ENCODE peak calls at places on chromosomes 11 and 22, in eight cellular contexts. Z is esophagus squamous epithelium, N is body of pancreas, R is cardiac muscle cell, L is kidney epithelial cell, C is transverse colon, I is left lung, V is psoas muscle. F is an unnamed sample.
A peak's percentile ranks its signal among the peaks of the same experiment; 100 is the strongest.

GRCh38 chr11:45599161-45599943 is 66.1 kb downstream of the CHST1 start:
- DNase-seq in Z (no peak), N (no peak), R (no peak), L (no peak), C (no peak), I (no peak), V (no peak), F (no peak)

GRCh38 chr22:23791737-23792645 is 5.2 kb downstream of the SMARCB1 start:
- DNase-seq in Z (no peak), N (no peak), R (no peak), L (no peak), C (no peak), I (no peak), V (no peak), F (no peak)

GRCh38 chr11:93330446-93330984 is at the start of gene DEUP1:
- DNase-seq in Z (no peak), N (peak; percentile 78), R (peak; percentile 70), L (no peak), C (peak; percentile 53), I (peak; percentile 87), V (peak; percentile 52), F (peak; percentile 85)

GRCh38 chr11:87473174-87473573 is 435.4 kb downstream of the TMEM135 start:
- DNase-seq in Z (no peak), N (no peak), R (no peak), L (peak; percentile 86), C (no peak), I (no peak), V (no peak), F (peak; percentile 23)

GRCh38 chr11:125692887-125693286 is 12.2 kb upstream of the ACRV1 start:
- DNase-seq in Z (no peak), N (no peak), R (no peak), L (no peak), C (no peak), I (no peak), V (no peak), F (no peak)

GRCh38 chr11:46003647-46004046 is 81.2 kb downstream of the LARGE2 start:
- DNase-seq in Z (no peak), N (no peak), R (no peak), L (no peak), C (no peak), I (no peak), V (no peak), F (no peak)

GRCh38 chr11:97722065-97722464 is 1298.7 kb upstream of the CNTN5 start:
- DNase-seq in Z (no peak), N (no peak), R (no peak), L (peak; percentile 97), C (no peak), I (no peak), V (no peak), F (peak; percentile 62)

GRCh38 chr11:109378049-109378448 is 43.9 kb upstream of the C11orf87 start:
- DNase-seq in Z (no peak), N (no peak), R (no peak), L (no peak), C (no peak), I (no peak), V (no peak), F (no peak)

GRCh38 chr11:103586756-103587155 is 449.7 kb upstream of the DDI1 start:
- DNase-seq in Z (no peak), N (no peak), R (no peak), L (no peak), C (no peak), I (no peak), V (no peak), F (no peak)

GRCh38 chr11:76048763-76049162 is 157.5 kb downstream of the WNT11 start:
- DNase-seq in Z (no peak), N (peak; percentile 62), R (no peak), L (no peak), C (no peak), I (no peak), V (no peak), F (peak; percentile 47)

GRCh38 chr22:41382098-41382578 is 396 bp downstream of the TEF start:
- DNase-seq in Z (peak; percentile 44), N (peak; percentile 66), R (peak; percentile 81), L (no peak), C (peak; percentile 74), I (peak; percentile 88), V (peak; percentile 89), F (peak; percentile 83)

GRCh38 chr11:13114566-13115465 is 105.7 kb downstream of the RASSF10 start:
- DNase-seq in Z (no peak), N (peak; percentile 30), R (peak; percentile 49), L (no peak), C (peak; percentile 26), I (no peak), V (no peak), F (peak; percentile 81)

GRCh38 chr11:14793546-14793945 is 98.5 kb downstream of the CYP2R1 start:
- DNase-seq in Z (no peak), N (no peak), R (no peak), L (no peak), C (no peak), I (no peak), V (no peak), F (no peak)

GRCh38 chr11:28343304-28344233 is 235.4 kb downstream of the METTL15 start:
- DNase-seq in Z (no peak), N (no peak), R (no peak), L (peak; percentile 23), C (no peak), I (no peak), V (no peak), F (peak; percentile 15)

GRCh38 chr11:118912742-118913410 is 12.8 kb downstream of the BCL9L start:
- DNase-seq in Z (no peak), N (no peak), R (no peak), L (no peak), C (peak; percentile 62), I (peak; percentile 72), V (peak; percentile 61), F (peak; percentile 49)

GRCh38 chr11:101835465-101836063 is 79.2 kb upstream of the CEP126 start:
- DNase-seq in Z (no peak), N (no peak), R (no peak), L (no peak), C (no peak), I (no peak), V (no peak), F (no peak)

GRCh38 chr22:34111210-34111824 is 191.0 kb upstream of the LARGE1 start:
- DNase-seq in Z (no peak), N (peak; percentile 30), R (peak; percentile 55), L (no peak), C (peak; percentile 12), I (no peak), V (no peak), F (peak; percentile 71)

DNA sequence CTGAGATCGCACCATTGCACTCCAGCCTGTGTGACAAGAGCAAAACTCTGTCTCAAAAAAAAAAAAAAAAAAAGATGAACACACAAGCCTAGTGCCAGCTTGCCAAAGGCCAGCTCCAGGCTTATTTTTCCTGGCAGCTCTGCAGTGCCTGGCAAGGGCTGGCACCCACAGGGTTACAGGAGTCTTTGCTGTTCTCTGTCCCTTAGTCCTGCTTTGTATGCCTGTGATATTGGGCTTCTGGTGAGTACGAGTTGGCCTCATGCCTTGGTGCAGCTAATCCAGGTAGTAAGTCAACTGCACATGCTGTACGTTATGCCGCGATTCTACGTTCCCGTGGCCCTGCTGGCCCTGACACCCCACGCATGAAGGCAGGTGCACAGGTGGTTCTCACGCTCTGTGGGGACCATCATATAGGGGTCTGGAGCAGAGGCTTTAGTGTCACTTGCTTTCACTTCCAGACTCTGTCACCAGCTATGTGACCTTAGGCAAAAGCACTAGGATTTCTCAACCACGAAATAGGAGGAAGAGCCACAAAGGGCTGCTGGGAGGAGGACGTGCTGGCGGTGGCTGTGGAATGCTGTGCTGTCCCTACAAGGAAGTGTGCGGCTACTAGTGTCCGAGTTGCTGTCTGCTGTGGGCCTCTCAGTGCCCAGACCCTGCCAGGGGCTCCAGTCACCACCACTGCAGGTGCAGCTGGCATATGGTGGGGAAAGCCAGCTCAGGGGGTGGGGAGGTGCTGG is 21.4 kb upstream of the RASL10A start:
- DNase-seq in Z (no peak), N (no peak), R (no peak), L (no peak), C (no peak), I (peak; percentile 51), V (peak; percentile 88), F (no peak)
- H3K36me3 ChIP-seq in Z (peaks cover 58% of the 10 kb centered on the region), N (peaks cover 8% of the 10 kb centered on the region), R (peaks cover 31% of the 10 kb centered on the region), L (peaks cover 8% of the 10 kb centered on the region), C (peaks cover 46% of the 10 kb centered on the region), I (no peaks in the 10 kb centered on the region), V (peaks cover 63% of the 10 kb centered on the region), F (no peaks in the 10 kb centered on the region)

GRCh38 chr11:2347449-2347848 is 29.7 kb upstream of the CD81 start:
- DNase-seq in Z (no peak), N (no peak), R (no peak), L (no peak), C (no peak), I (no peak), V (no peak), F (peak; percentile 24)
- H3K36me3 ChIP-seq in Z (no peaks in the 10 kb centered on the region), N (no peaks in the 10 kb centered on the region), R (no peaks in the 10 kb centered on the region), L (no peaks in the 10 kb centered on the region), C (no peaks in the 10 kb centered on the region), I (no peaks in the 10 kb centered on the region), V (no peaks in the 10 kb centered on the region), F (no peaks in the 10 kb centered on the region)

GRCh38 chr22:26235792-26236191 is 66.5 kb downstream of the SEZ6L start:
- DNase-seq in Z (no peak), N (no peak), R (no peak), L (no peak), C (no peak), I (no peak), V (peak; percentile 56), F (no peak)

GRCh38 chr22:26229910-26230309 is 60.6 kb downstream of the SEZ6L start:
- DNase-seq in Z (no peak), N (no peak), R (no peak), L (no peak), C (no peak), I (no peak), V (peak; percentile 75), F (no peak)

GRCh38 chr22:26239561-26239960 is 70.3 kb downstream of the SEZ6L start:
- DNase-seq in Z (no peak), N (no peak), R (no peak), L (no peak), C (no peak), I (no peak), V (no peak), F (no peak)

DNA sequence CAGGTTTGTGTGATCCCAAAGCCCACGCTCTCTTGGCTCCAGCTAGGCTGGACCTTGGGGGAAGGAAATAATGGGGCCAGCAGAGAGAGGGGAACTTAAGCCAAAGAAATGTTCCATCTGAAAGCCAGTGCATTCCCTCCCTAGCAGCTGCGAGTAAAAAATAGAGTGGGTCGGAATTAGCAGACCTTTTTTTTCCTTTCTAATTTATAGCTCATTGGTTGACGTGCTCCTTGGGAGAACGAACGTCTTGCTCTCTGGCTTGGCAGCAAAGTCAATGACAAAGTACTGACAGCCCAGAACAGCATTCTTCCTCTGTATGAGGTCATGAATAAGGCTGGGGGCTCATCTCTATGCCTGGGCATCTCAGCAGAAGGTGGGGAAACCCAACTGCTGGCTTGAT is 65.0 kb downstream of the SEZ6L start:
- DNase-seq in Z (no peak), N (no peak), R (no peak), L (no peak), C (no peak), I (no peak), V (no peak), F (no peak)
- H3K36me3 ChIP-seq in Z (no peaks in the 10 kb centered on the region), N (no peaks in the 10 kb centered on the region), R (no peaks in the 10 kb centered on the region), L (no peaks in the 10 kb centered on the region), C (no peaks in the 10 kb centered on the region), I (no peaks in the 10 kb centered on the region), V (no peaks in the 10 kb centered on the region), F (no peaks in the 10 kb centered on the region)

DNA sequence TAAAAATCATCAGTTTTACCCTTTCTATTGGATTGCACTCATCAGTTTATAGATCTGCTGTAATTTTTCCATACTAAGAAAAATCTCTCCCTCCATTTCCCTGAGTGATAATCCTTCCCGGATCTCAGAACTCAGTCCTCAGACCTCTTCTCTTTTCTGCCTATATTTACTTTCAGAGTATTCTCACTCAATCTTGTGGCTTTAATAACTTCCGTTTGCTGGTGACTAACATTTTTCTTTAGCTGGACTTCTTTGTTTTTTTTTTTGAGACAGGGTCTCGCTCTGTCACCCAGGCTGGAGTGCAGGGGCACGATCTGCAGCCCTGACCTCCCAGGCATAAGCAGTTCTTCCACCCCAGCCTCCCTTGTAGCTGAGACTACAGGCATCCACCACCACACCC is 10.4 kb downstream of the ATXN10 start:
- DNase-seq in Z (no peak), N (no peak), R (no peak), L (no peak), C (no peak), I (no peak), V (no peak), F (no peak)
- H3K36me3 ChIP-seq in Z (no peaks in the 10 kb centered on the region), N (no peaks in the 10 kb centered on the region), R (no peaks in the 10 kb centered on the region), L (no peaks in the 10 kb centered on the region), C (no peaks in the 10 kb centered on the region), I (no peaks in the 10 kb centered on the region), V (no peaks in the 10 kb centered on the region), F (no peaks in the 10 kb centered on the region)

F was measured in hepatocyte.